ENCODE peak calls at places on chromosome X, in five cellular contexts. E is HFF-Myc; H is WTC11; N is stimulated activated CD4-positive, alpha-beta T cell treated with anti-CD3 and anti-CD28 coated beads, Interleukin-2, amount 100 ng/mL, for 48 hours; S is activated CD4-positive, CD25-positive, alpha-beta regulatory T cell. P is an unnamed sample.

GRCh38 chrX:44945736-44946135 is 72.7 kb downstream of the KDM6A start:
- DNase-seq in E (no peak), H (no peak), N (no peak), S (no peak), P (no peak)

GRCh38 chrX:53288173-53288572 is 6.8 kb upstream of the IQSEC2 start:
- DNase-seq in E (no peak), H (peak; percentile 54), N (no peak), S (no peak), P (no peak)

GRCh38 chrX:32545100-32545499 is 666.2 kb downstream of the DMD start:
- DNase-seq in E (no peak), H (no peak), N (no peak), S (no peak), P (no peak)

GRCh38 chrX:81348388-81348787 is 146.5 kb downstream of the SH3BGRL start:
- DNase-seq in E (no peak), H (no peak), N (no peak), S (no peak), P (no peak)

GRCh38 chrX:9370888-9371287 is 94.0 kb upstream of the TBL1X start:
- DNase-seq in E (no peak), H (no peak), N (no peak), S (no peak), P (no peak)

GRCh38 chrX:107272431-107272921 is 66.1 kb downstream of the DNAAF6 start:
- DNase-seq in E (no peak), H (peak; percentile 62), N (no peak), S (no peak), P (no peak)

GRCh38 chrX:104347860-104348259 is 93.1 kb upstream of the ESX1 start:
- DNase-seq in E (no peak), H (no peak), N (no peak), S (no peak), P (no peak)

GRCh38 chrX:121975666-121976065 is 928.3 kb downstream of the GLUD2 start:
- DNase-seq in E (no peak), H (no peak), N (no peak), S (no peak), P (no peak)

GRCh38 chrX:126819429-126819828 is at the start of gene PRR32:
- DNase-seq in E (no peak), H (no peak), N (no peak), S (no peak), P (no peak)

GRCh38 chrX:107119281-107119680 is 659 bp upstream of the RBM41 start:
- DNase-seq in E (no peak), H (no peak), N (no peak), S (no peak), P (no peak)

GRCh38 chrX:107849747-107850478 is 24.2 kb downstream of the MID2 start:
- DNase-seq in E (no peak), H (peak; percentile 23), N (no peak), S (no peak), P (no peak)

GRCh38 chrX:8867454-8867853 is 66.3 kb upstream of the FAM9A start:
- DNase-seq in E (no peak), H (no peak), N (no peak), S (no peak), P (no peak)

GRCh38 chrX:21666679-21667078 is 8.5 kb upstream of the KLHL34 start:
- DNase-seq in E (no peak), H (no peak), N (no peak), S (no peak), P (no peak)

GRCh38 chrX:39894626-39895025 is 203.1 kb downstream of the BCOR start:
- DNase-seq in E (no peak), H (no peak), N (no peak), S (no peak), P (no peak)

GRCh38 chrX:70500826-70501225 is 56.2 kb downstream of the DLG3 start:
- DNase-seq in E (no peak), H (no peak), N (no peak), S (no peak), P (no peak)

GRCh38 chrX:56792270-56793111 is 63.4 kb downstream of the NBDY start:
- DNase-seq in E (no peak), H (no peak), N (no peak), S (no peak), P (no peak)

GRCh38 chrX:10128386-10128785 is 28.4 kb upstream of the CLCN4 start:
- DNase-seq in E (no peak), H (no peak), N (no peak), S (no peak), P (no peak)

GRCh38 chrX:107565005-107565404 is 63.3 kb upstream of the PRPS1 start:
- DNase-seq in E (no peak), H (no peak), N (no peak), S (no peak), P (no peak)

GRCh38 chrX:46262299-46262698 is 282.9 kb downstream of the ZNF674 start:
- DNase-seq in E (no peak), H (no peak), N (no peak), S (no peak), P (no peak)

GRCh38 chrX:86066998-86067397 is 19.6 kb upstream of the CHM start:
- DNase-seq in E (no peak), H (no peak), N (no peak), S (no peak), P (no peak)

GRCh38 chrX:68732906-68733493 is 85.5 kb downstream of the STARD8 start:
- DNase-seq in E (peak; percentile 12), H (peak; percentile 78), N (peak; percentile 81), S (peak; percentile 29), P (peak; percentile 48)

GRCh38 chrX:100587846-100588245 is 3.1 kb downstream of the TNMD start:
- DNase-seq in E (peak; percentile 2), H (no peak), N (no peak), S (no peak), P (no peak)

GRCh38 chrX:16989750-16990149 is 43.3 kb downstream of the REPS2 start:
- DNase-seq in E (no peak), H (no peak), N (no peak), S (no peak), P (no peak)

GRCh38 chrX:19178402-19178801 is 56.1 kb upstream of the ADGRG2 start:
- DNase-seq in E (no peak), H (no peak), N (no peak), S (no peak), P (no peak)

GRCh38 chrX:56397636-56398035 is 165.5 kb downstream of the KLF8 start:
- DNase-seq in E (no peak), H (no peak), N (no peak), S (no peak), P (no peak)